ENCODE peak calls at places on chromosomes 1 and 21, in five cellular contexts. Q is esophagus squamous epithelium, S is Caco-2, A is stomach, R is Panc1. Y is an unnamed sample.

GRCh38 chr1:228087771-228088251 is 5.3 kb downstream of the ARF1 start:
- DNase-seq in S (no peak), A (no peak), Q (no peak), R (no peak), Y (peak; percentile 74)

GRCh38 chr1:41492341-41492848 is 7.9 kb upstream of the EDN2 start:
- DNase-seq in Q (no peak), R (no peak), S (peak; percentile 39), A (no peak), Y (peak; percentile 52)

GRCh38 chr1:78333426-78334012 is 157.3 kb upstream of the PTGFR start:
- DNase-seq in Q (no peak), S (no peak), A (no peak), R (peak; percentile 10), Y (no peak)

GRCh38 chr1:110438883-110439282 is 12.1 kb upstream of the PROK1 start:
- DNase-seq in A (no peak), R (no peak), Q (no peak), S (no peak), Y (peak; percentile 0)

GRCh38 chr21:31520506-31521163 is 138.9 kb upstream of the SOD1 start:
- DNase-seq in A (no peak), Q (no peak), S (no peak), R (no peak), Y (no peak)

GRCh38 chr1:41454406-41454805 is 30.1 kb downstream of the EDN2 start:
- DNase-seq in R (no peak), S (no peak), Q (no peak), A (no peak), Y (no peak)

GRCh38 chr1:91617242-91617837 is 116.7 kb downstream of the CDC7 start:
- DNase-seq in A (no peak), Q (no peak), S (peak; percentile 68), R (no peak), Y (no peak)

GRCh38 chr1:65512383-65512782 is 91.9 kb downstream of the LEPR start:
- DNase-seq in S (no peak), A (no peak), R (no peak), Q (no peak), Y (no peak)

GRCh38 chr1:19650416-19651140 is 6.5 kb downstream of the NBL1 start:
- DNase-seq in A (no peak), R (no peak), Q (no peak), S (no peak), Y (peak; percentile 55)

GRCh38 chr1:107220036-107220435 is 79.2 kb downstream of the NTNG1 start:
- DNase-seq in A (no peak), Q (no peak), R (no peak), S (no peak), Y (no peak)

GRCh38 chr1:201145816-201146215 is 8.5 kb downstream of the TMEM9 start:
- DNase-seq in A (no peak), R (no peak), Q (no peak), S (no peak), Y (peak; percentile 7)

GRCh38 chr1:151989131-151989868 is 4.4 kb downstream of the S100A10 start:
- DNase-seq in Q (no peak), A (peak; percentile 59), S (peak; percentile 40), R (no peak), Y (peak; percentile 88)

GRCh38 chr1:232227171-232227740 is 402.7 kb downstream of the SIPA1L2 start:
- DNase-seq in R (no peak), Q (no peak), A (no peak), S (no peak), Y (no peak)

GRCh38 chr1:163054056-163054706 is 15.0 kb upstream of the RGS4 start:
- DNase-seq in R (no peak), A (no peak), S (no peak), Q (no peak), Y (no peak)

GRCh38 chr1:15963968-15964648 is 11.8 kb downstream of the ZBTB17 start:
- DNase-seq in S (no peak), R (no peak), Q (no peak), A (no peak), Y (no peak)

GRCh38 chr1:33982419-33982818 is 118.5 kb downstream of the HMGB4 start:
- DNase-seq in A (no peak), S (no peak), R (no peak), Q (no peak), Y (no peak)

GRCh38 chr1:207748737-207749528 is 2.9 kb upstream of the CD46 start:
- DNase-seq in A (no peak), S (peak; percentile 31), R (no peak), Q (no peak), Y (no peak)

GRCh38 chr1:209755926-209756607 is at the start of gene TRAF3IP3:
- DNase-seq in R (no peak), S (no peak), Q (peak; percentile 26), A (peak; percentile 52), Y (peak; percentile 74)

GRCh38 chr1:227318003-227318851 is at the start of gene CDC42BPA:
- DNase-seq in R (no peak), S (peak; percentile 89), Q (peak; percentile 7), A (peak; percentile 84), Y (peak; percentile 96)

GRCh38 chr1:108636876-108637275 is 24.0 kb downstream of the HENMT1 start:
- DNase-seq in R (no peak), A (no peak), Q (no peak), S (no peak), Y (no peak)

GRCh38 chr1:23524163-23524562 is 6.9 kb downstream of the E2F2 start:
- DNase-seq in S (no peak), R (no peak), Q (no peak), A (no peak), Y (no peak)

GRCh38 chr1:105137543-105138444 is 1388.1 kb downstream of the AMY1C start:
- DNase-seq in S (peak; percentile 36), Q (no peak), R (no peak), A (no peak), Y (no peak)

GRCh38 chr1:209777587-209777986 is 6.8 kb downstream of the C1orf74 start:
- DNase-seq in S (no peak), Q (no peak), A (no peak), R (no peak), Y (no peak)

GRCh38 chr1:58884706-58885661 is 101.1 kb upstream of the JUN start:
- DNase-seq in Q (no peak), S (peak; percentile 87), R (no peak), A (peak; percentile 87), Y (no peak)

GRCh38 chr1:170518965-170519364 is 13.0 kb upstream of the GORAB start:
- DNase-seq in A (no peak), S (no peak), Q (no peak), R (no peak), Y (no peak)

GRCh38 chr1:36322786-36323635 is 434 bp downstream of the EVA1B start:
- DNase-seq in Q (no peak), A (peak; percentile 34), S (peak; percentile 40), R (no peak), Y (peak; percentile 93)

GRCh38 chr1:209926045-209926444 is 12.0 kb upstream of the SYT14 start:
- DNase-seq in Q (no peak), A (no peak), R (no peak), S (no peak), Y (no peak)

GRCh38 chr1:94653454-94653853 is 111.9 kb upstream of the F3 start:
- DNase-seq in Q (no peak), S (no peak), R (no peak), A (no peak), Y (no peak)

GRCh38 chr1:209769171-209769904 is 13.5 kb downstream of the TRAF3IP3 start:
- DNase-seq in S (no peak), A (no peak), R (no peak), Q (peak; percentile 24), Y (peak; percentile 86)

GRCh38 chr1:202656057-202656456 is 54.2 kb downstream of the SYT2 start:
- DNase-seq in R (no peak), S (peak; percentile 59), A (no peak), Q (no peak), Y (no peak)

GRCh38 chr1:64245495-64245894 is 42.1 kb downstream of the UBE2U start:
- DNase-seq in R (no peak), Q (no peak), S (no peak), A (no peak), Y (no peak)

GRCh38 chr1:184632415-184633175 is 122.1 kb downstream of the EDEM3 start:
- DNase-seq in R (no peak), A (peak; percentile 94), Q (no peak), S (no peak), Y (no peak)
- H3K4me1 ChIP-seq in R (no peaks in the 10 kb centered on the region), A (peaks cover 72% of the 10 kb centered on the region), Q (peaks cover 58% of the 10 kb centered on the region), S (no peaks in the 10 kb centered on the region), Y (peaks cover 7% of the 10 kb centered on the region)

GRCh38 chr21:33977721-33978369 is 62.2 kb upstream of the ATP5PO start:
- DNase-seq in A (no peak), S (no peak), R (no peak), Q (no peak), Y (no peak)

GRCh38 chr21:33975548-33976081 is 60.0 kb upstream of the ATP5PO start:
- DNase-seq in Q (no peak), A (no peak), S (no peak), R (no peak), Y (no peak)

GRCh38 chr21:33974513-33975468 is 59.2 kb upstream of the ATP5PO start:
- DNase-seq in S (no peak), R (no peak), Q (no peak), A (no peak), Y (no peak)

GRCh38 chr21:33976980-33977720 is 61.5 kb upstream of the ATP5PO start:
- DNase-seq in R (no peak), A (no peak), Q (no peak), S (no peak), Y (no peak)

GRCh38 chr21:33976082-33976979 is 60.7 kb upstream of the ATP5PO start:
- DNase-seq in S (no peak), Q (no peak), A (no peak), R (peak; percentile 76), Y (no peak)
- H3K4me3 ChIP-seq in S (no peak overlapping the region), Q (no peak overlapping the region), A (no peak overlapping the region), R (no peak overlapping the region), Y (no peak overlapping the region)

DNA sequence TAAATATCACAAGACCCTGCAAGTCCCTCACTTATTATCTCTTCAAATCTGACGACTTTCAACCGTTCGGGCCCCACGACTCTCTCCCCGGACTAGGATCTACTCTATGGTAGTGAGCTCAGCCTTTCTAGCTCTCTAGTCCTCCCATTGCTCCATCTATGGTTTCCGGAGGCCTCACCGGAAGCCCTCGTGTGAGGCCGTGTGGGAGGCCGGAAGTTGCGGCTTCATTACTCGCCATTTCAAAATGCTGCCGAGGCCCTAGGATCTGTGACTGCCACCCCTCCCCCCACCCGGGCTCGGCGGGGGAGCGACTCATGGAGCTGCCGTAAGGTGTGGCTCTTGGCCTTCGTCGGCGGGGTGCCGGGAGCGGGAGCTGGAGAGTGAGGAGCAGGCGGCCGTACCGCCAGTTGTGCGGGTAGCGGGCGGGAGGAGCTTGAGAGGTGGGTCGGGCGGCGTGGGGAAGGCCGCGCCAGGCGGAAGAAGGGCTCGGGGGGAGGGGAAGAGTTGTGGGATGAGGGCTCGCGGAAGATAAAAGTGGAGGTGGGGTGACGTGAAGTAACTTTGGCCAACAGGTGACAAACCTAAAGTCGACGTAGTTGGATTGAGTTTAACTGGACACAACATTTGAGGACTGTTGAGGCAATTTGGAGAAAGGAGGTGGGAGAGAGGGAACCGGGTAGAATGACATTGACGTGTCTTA is at the start of gene MDM4:
- DNase-seq in A (peak; percentile 92), S (peak; percentile 95), Q (peak; percentile 77), R (peak; percentile 80), Y (peak; percentile 96)
- TF ChIP-seq CTCF in A (no peak), S (no peak), Q (no peak), R (no peak), Y (no peak)

DNA sequence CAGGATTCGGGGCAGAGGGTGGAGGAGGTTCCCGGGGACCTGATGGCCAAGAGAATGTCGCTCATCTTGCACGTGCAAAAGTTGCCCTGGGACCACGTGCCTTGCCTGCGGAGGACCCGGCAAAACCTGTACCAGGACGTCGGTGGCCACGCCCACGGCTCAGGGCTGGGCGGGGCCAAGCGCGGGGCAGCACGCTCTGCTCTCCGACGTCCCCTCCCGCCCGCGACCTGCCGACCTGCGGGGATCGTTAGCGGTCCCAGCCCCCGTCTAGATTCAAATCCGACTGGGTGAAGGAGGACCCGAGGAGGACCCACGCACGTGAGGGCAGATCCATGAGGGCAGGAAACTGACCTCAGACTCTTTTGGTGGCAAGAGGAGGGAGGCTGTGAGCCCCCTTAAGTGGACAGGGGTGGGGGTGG is at the start of gene C1orf167:
- DNase-seq in R (no peak), Q (no peak), S (peak; percentile 62), A (peak; percentile 34), Y (no peak)
- H3K4me1 ChIP-seq in R (no peaks in the 10 kb centered on the region), Q (peaks cover 11% of the 10 kb centered on the region), S (peaks cover 6% of the 10 kb centered on the region), A (peaks cover 8% of the 10 kb centered on the region), Y (no peaks in the 10 kb centered on the region)